ENCODE peak calls at places on chromosomes 5 and 9, in six cellular contexts. F, Y, J, Q, G and S are unnamed samples.
A peak's percentile ranks its signal among the peaks of the same experiment; 100 is the strongest.

GRCh38 chr5:90434116-90434714 is 24.7 kb upstream of the CETN3 start:
- DNase-seq in F (peak; percentile 53), Y (peak; percentile 38), J (no peak), Q (no peak), G (no peak), S (no peak)

GRCh38 chr9:21096172-21096900 is 18.6 kb upstream of the IFNB1 start:
- DNase-seq in F (peak; percentile 66), Y (peak; percentile 70), J (no peak), Q (no peak), G (no peak), S (no peak)

GRCh38 chr5:68420476-68421344 is 205.2 kb downstream of the PIK3R1 start:
- DNase-seq in F (no peak), Y (no peak), J (no peak), Q (peak; percentile 86), G (no peak), S (no peak)

GRCh38 chr5:150023136-150023535 is 22.6 kb downstream of the HMGXB3 start:
- DNase-seq in F (no peak), Y (no peak), J (no peak), Q (no peak), G (no peak), S (no peak)

GRCh38 chr5:177495243-177496060 is 2.0 kb downstream of the PDLIM7 start:
- DNase-seq in F (peak; percentile 84), Y (peak; percentile 94), J (no peak), Q (peak; percentile 84), G (no peak), S (peak; percentile 95)

GRCh38 chr5:89342106-89342876 is 459.3 kb upstream of the MEF2C start:
- DNase-seq in F (peak; percentile 87), Y (peak; percentile 55), J (no peak), Q (no peak), G (no peak), S (no peak)

GRCh38 chr5:55222061-55222818 is 4.9 kb downstream of the MCIDAS start:
- DNase-seq in F (no peak), Y (no peak), J (no peak), Q (no peak), G (no peak), S (no peak)

GRCh38 chr5:1158647-1159340 is 42.6 kb upstream of the SLC6A19 start:
- DNase-seq in F (no peak), Y (no peak), J (no peak), Q (no peak), G (no peak), S (no peak)

GRCh38 chr9:126111556-126111955 is 215.1 kb upstream of the MVB12B start:
- DNase-seq in F (no peak), Y (no peak), J (no peak), Q (peak; percentile 16), G (no peak), S (peak; percentile 34)

GRCh38 chr5:98424681-98425454 is 348.6 kb upstream of the RGMB start:
- DNase-seq in F (peak; percentile 85), Y (no peak), J (no peak), Q (no peak), G (no peak), S (no peak)